ENCODE peak calls at places on chromosomes 12 and 14, in ten cellular contexts. S is tibial artery, L is SK-N-SH, B is H1, W is IMR-90, C is colonic mucosa, J is neural progenitor cell, T is cardiac muscle cell, Z is stomach, A is ovary. U is an unnamed sample. For H3K4me1 and H3K27me3, the result is how much of the 10 kb centered on the place peaks cover.

GRCh38 chr14:88895116-88895515 is 70.7 kb downstream of the TTC8 start:
- DNase-seq in C (no peak), L (no peak), S (no peak), A (no peak), J (no peak), T (peak), W (peak), Z (no peak), B (no peak), U (no peak)

GRCh38 chr14:24364841-24365240 is 3.1 kb upstream of the NFATC4 start:
- DNase-seq in Z (no peak), A (no peak), T (no peak), W (no peak), J (no peak), B (no peak), C (no peak), S (no peak), L (no peak), U (no peak)

GRCh38 chr12:98446060-98446459 is 69.3 kb upstream of the TMPO start:
- DNase-seq in W (no peak), J (no peak), B (no peak), L (no peak), S (no peak), T (no peak), A (no peak), Z (no peak), C (no peak), U (no peak)

GRCh38 chr12:2283910-2284309 is 231.1 kb downstream of the CACNA1C start:
- DNase-seq in J (no peak), C (no peak), A (no peak), T (peak), B (no peak), L (no peak), S (peak), W (peak), Z (no peak), U (no peak)

GRCh38 chr14:55704654-55705053 is 124.6 kb downstream of the KTN1 start:
- DNase-seq in B (no peak), C (no peak), T (no peak), J (no peak), S (no peak), L (no peak), A (no peak), Z (no peak), W (no peak), U (no peak)

GRCh38 chr12:129483494-129483893 is 420.3 kb downstream of the TMEM132D start:
- DNase-seq in J (no peak), W (no peak), B (no peak), L (no peak), S (no peak), C (no peak), A (no peak), Z (no peak), T (no peak), U (no peak)

GRCh38 chr12:2461046-2461445 is 333.7 kb upstream of the FKBP4 start:
- DNase-seq in W (no peak), B (no peak), L (no peak), C (no peak), Z (no peak), T (no peak), S (no peak), J (no peak), A (no peak), U (no peak)

GRCh38 chr12:70837026-70837425 is 83.5 kb downstream of the PTPRR start:
- DNase-seq in C (no peak), B (no peak), A (no peak), J (no peak), Z (no peak), W (no peak), T (no peak), S (no peak), L (no peak), U (no peak)

GRCh38 chr12:20264608-20265114 is 103.7 kb upstream of the PDE3A start:
- DNase-seq in C (no peak), J (peak), A (no peak), T (no peak), L (no peak), Z (no peak), S (no peak), B (peak), W (peak), U (no peak)

GRCh38 chr12:40907115-40907521 is 214.9 kb downstream of the CNTN1 start:
- DNase-seq in A (no peak), L (no peak), S (no peak), W (peak), Z (no peak), T (no peak), J (no peak), C (no peak), B (no peak), U (no peak)

GRCh38 chr14:105492051-105492965 is 1.3 kb downstream of the TEDC1 start:
- DNase-seq in A (peak), W (no peak), Z (no peak), J (no peak), C (no peak), S (peak), B (no peak), L (no peak), T (no peak), U (peak)

GRCh38 chr14:51691176-51691575 is 39.5 kb downstream of the FRMD6 start:
- DNase-seq in S (no peak), W (peak), B (no peak), L (no peak), J (no peak), C (no peak), Z (no peak), T (no peak), A (no peak), U (no peak)

GRCh38 chr12:42589465-42590323 is at the start of gene PRICKLE1:
- DNase-seq in W (peak), S (no peak), J (peak), A (peak), Z (peak), T (peak), L (peak), C (no peak), B (peak), U (peak)

GRCh38 chr12:17478908-17479673 is 610.9 kb downstream of the RERGL start:
- DNase-seq in Z (no peak), B (no peak), T (no peak), C (no peak), A (no peak), J (no peak), S (no peak), W (no peak), L (no peak), U (no peak)

GRCh38 chr12:20599757-20600156 is 95.4 kb upstream of the SLCO1C1 start:
- DNase-seq in C (no peak), J (no peak), A (no peak), W (no peak), Z (no peak), T (no peak), L (no peak), S (no peak), B (no peak), U (no peak)

GRCh38 chr14:105702275-105702817 is 176.0 kb downstream of the TMEM121 start:
- DNase-seq in S (no peak), L (no peak), J (no peak), C (no peak), T (no peak), Z (no peak), W (no peak), A (no peak), B (no peak), U (no peak)

GRCh38 chr14:42110167-42110566 is 503.5 kb downstream of the LRFN5 start:
- DNase-seq in B (no peak), A (no peak), C (no peak), S (no peak), J (peak), W (peak), Z (no peak), L (peak), T (peak), U (no peak)

GRCh38 chr12:88235183-88235833 is 93.2 kb downstream of the TMTC3 start:
- DNase-seq in C (no peak), L (no peak), S (no peak), B (no peak), T (no peak), Z (no peak), J (no peak), W (no peak), A (no peak), U (no peak)

GRCh38 chr14:25833341-25834121 is 764.3 kb downstream of the NOVA1 start:
- DNase-seq in C (peak), W (no peak), Z (peak), A (no peak), B (peak), L (peak), T (peak), S (no peak), J (peak), U (no peak)

GRCh38 chr14:43894534-43894933 is 612.5 kb downstream of the FSCB start:
- DNase-seq in J (peak), B (no peak), W (peak), S (no peak), C (no peak), Z (no peak), T (peak), A (no peak), L (peak), U (no peak)

GRCh38 chr12:11801643-11802042 is 152.2 kb downstream of the ETV6 start:
- DNase-seq in L (no peak), C (no peak), J (no peak), A (no peak), B (no peak), Z (no peak), S (no peak), W (no peak), T (no peak), U (no peak)
- H3K4me1 ChIP-seq in L (under half), C (under half), J (under half), A (under half), B (under half), Z (half or more), S (under half), W (under half), T (under half), U (under half)

DNA sequence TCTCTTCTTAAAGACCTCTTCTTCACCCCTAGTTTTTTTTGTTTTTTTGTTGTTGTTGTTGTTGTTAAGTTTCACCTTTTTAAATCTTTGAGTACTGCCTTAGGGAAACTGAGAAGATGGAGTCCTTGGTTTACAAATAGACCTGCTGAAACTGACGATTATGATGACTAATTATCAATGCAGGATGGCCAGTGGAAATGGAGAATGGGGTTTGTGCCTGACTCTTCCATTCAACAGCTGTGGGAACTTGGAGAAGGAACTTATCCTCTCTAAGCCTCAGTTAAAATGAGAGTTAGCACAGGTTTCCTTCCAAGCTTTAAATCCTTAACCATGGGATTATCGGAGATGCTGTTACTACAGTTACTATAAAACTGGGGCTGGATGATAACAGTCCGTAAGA is 66.7 kb upstream of the PNMA1 start:
- DNase-seq in Z (no peak), S (no peak), A (no peak), L (no peak), B (no peak), W (no peak), T (no peak), C (no peak), J (no peak), U (no peak)
- H3K4me3 ChIP-seq in Z (no peak), S (no peak), A (no peak), L (no peak), B (no peak), W (no peak), T (no peak), C (no peak), J (no peak), U (no peak)

DNA sequence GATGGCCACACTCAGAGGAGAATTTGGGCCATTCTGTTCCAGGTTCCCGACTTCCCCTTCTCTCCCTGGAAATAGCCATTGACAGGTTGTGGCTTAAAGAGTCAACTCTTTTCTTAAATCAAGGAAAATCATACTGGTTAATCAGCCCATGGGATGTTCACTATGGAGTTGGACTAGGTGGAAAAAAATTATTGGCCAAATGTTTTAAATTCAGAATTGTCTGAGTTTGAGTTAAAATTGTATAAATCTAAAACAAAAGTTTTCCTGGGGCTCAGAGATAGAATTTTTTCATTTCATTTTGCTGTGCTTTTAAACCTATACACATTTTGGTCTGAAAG is 6.5 kb downstream of the ESRRB start:
- DNase-seq in S (no peak), A (no peak), C (no peak), B (no peak), L (no peak), T (no peak), Z (no peak), J (no peak), W (no peak), U (no peak)
- H3K27me3 ChIP-seq in S (half or more), A (under half), C (under half), B (under half), L (half or more), T (half or more), Z (under half), J (half or more), W (half or more), U (half or more)

GRCh38 chr12:11719678-11720099 is 70.2 kb downstream of the ETV6 start:
- DNase-seq in C (no peak), L (peak), T (peak), S (peak), Z (no peak), W (peak), J (no peak), A (no peak), B (no peak), U (peak)

GRCh38 chr12:11717533-11717961 is 68.1 kb downstream of the ETV6 start:
- DNase-seq in B (no peak), S (no peak), A (no peak), T (no peak), W (peak), C (no peak), L (no peak), Z (no peak), J (no peak), U (no peak)

GRCh38 chr12:11718768-11719253 is 69.3 kb downstream of the ETV6 start:
- DNase-seq in J (peak), C (no peak), L (peak), T (no peak), S (no peak), Z (no peak), B (no peak), A (no peak), W (peak), U (no peak)

GRCh38 chr12:11716794-11717532 is 67.5 kb downstream of the ETV6 start:
- DNase-seq in Z (no peak), W (peak), C (no peak), T (no peak), J (no peak), S (no peak), B (no peak), L (peak), A (no peak), U (no peak)

GRCh38 chr12:11718105-11718504 is 68.6 kb downstream of the ETV6 start:
- DNase-seq in B (no peak), S (no peak), L (no peak), J (no peak), C (peak), Z (no peak), T (no peak), A (no peak), W (no peak), U (no peak)
- H3K4me1 ChIP-seq in B (under half), S (half or more), L (under half), J (under half), C (under half), Z (half or more), T (under half), A (under half), W (under half), U (half or more)

GRCh38 chr14:34713122-34713680 is 1.2 kb downstream of the CFL2 start:
- DNase-seq in T (no peak), L (no peak), A (no peak), W (no peak), Z (no peak), B (no peak), C (no peak), S (no peak), J (no peak), U (no peak)
- H3K4me3 ChIP-seq in T (peak), L (peak), A (peak), W (peak), Z (peak), B (peak), C (peak), S (peak), J (peak), U (peak)

GRCh38 chr12:109612975-109613502 is 39.4 kb downstream of the MVK start:
- DNase-seq in S (no peak), W (peak), L (no peak), A (no peak), J (no peak), C (no peak), Z (no peak), T (peak), B (no peak), U (no peak)

GRCh38 chr12:109613611-109614455 is 40.2 kb downstream of the MVK start:
- DNase-seq in W (no peak), A (no peak), J (peak), L (no peak), Z (no peak), T (no peak), B (no peak), S (no peak), C (no peak), U (no peak)

GRCh38 chr12:109611223-109611622 is 37.6 kb downstream of the MVK start:
- DNase-seq in L (peak), S (no peak), T (no peak), J (no peak), B (no peak), A (no peak), C (no peak), Z (no peak), W (no peak), U (no peak)

GRCh38 chr12:109610523-109610922 is 36.9 kb downstream of the MVK start:
- DNase-seq in B (no peak), W (no peak), Z (no peak), A (no peak), S (no peak), C (no peak), J (no peak), T (no peak), L (no peak), U (no peak)

GRCh38 chr12:109612003-109612402 is 38.4 kb downstream of the MVK start:
- DNase-seq in W (no peak), T (no peak), L (no peak), Z (no peak), B (no peak), S (no peak), A (no peak), J (no peak), C (no peak), U (no peak)
- H3K27me3 ChIP-seq in W (half or more), T (under half), L (under half), Z (under half), B (under half), S (half or more), A (under half), J (under half), C (under half), U (under half)

GRCh38 chr12:94150483-94151225 is 2.3 kb downstream of the PLXNC1 start:
- DNase-seq in J (peak), A (peak), W (no peak), S (no peak), C (peak), Z (peak), B (no peak), L (peak), T (peak), U (peak)
- H3K4me1 ChIP-seq in J (under half), A (under half), W (under half), S (under half), C (under half), Z (half or more), B (under half), L (under half), T (under half), U (half or more)

GRCh38 chr12:29638528-29638927 is 141.0 kb upstream of the OVCH1 start:
- DNase-seq in A (no peak), S (no peak), Z (no peak), T (peak), C (no peak), J (no peak), W (no peak), B (no peak), L (no peak), U (no peak)

GRCh38 chr12:29644536-29645162 is 139.1 kb downstream of the TMTC1 start:
- DNase-seq in Z (no peak), L (no peak), J (no peak), T (no peak), C (no peak), A (no peak), S (no peak), W (no peak), B (no peak), U (no peak)

GRCh38 chr12:29640589-29641345 is 143.0 kb downstream of the TMTC1 start:
- DNase-seq in B (no peak), W (peak), L (no peak), T (peak), C (no peak), S (no peak), A (peak), J (peak), Z (no peak), U (no peak)

GRCh38 chr12:29634057-29634456 is 136.6 kb upstream of the OVCH1 start:
- DNase-seq in C (no peak), Z (no peak), W (peak), S (no peak), A (no peak), B (no peak), L (no peak), J (no peak), T (peak), U (no peak)

GRCh38 chr12:29639893-29640495 is 142.5 kb upstream of the OVCH1 start:
- DNase-seq in B (no peak), A (no peak), L (no peak), S (no peak), J (no peak), Z (no peak), C (no peak), W (no peak), T (peak), U (no peak)
- H3K4me3 ChIP-seq in B (no peak), A (no peak), L (no peak), S (no peak), J (no peak), Z (no peak), C (no peak), W (no peak), T (no peak), U (no peak)

GRCh38 chr14:91392623-91393303 is 24.9 kb downstream of the CCDC88C start:
- DNase-seq in S (no peak), L (no peak), B (no peak), T (no peak), J (no peak), C (no peak), W (no peak), A (no peak), Z (no peak), U (peak)

GRCh38 chr14:91387996-91388395 is 29.6 kb downstream of the CCDC88C start:
- DNase-seq in Z (no peak), L (no peak), B (peak), S (no peak), J (no peak), A (no peak), T (no peak), C (no peak), W (no peak), U (no peak)

GRCh38 chr14:91388551-91388975 is 29.1 kb downstream of the CCDC88C start:
- DNase-seq in A (no peak), J (no peak), L (no peak), C (no peak), Z (no peak), T (no peak), W (peak), B (no peak), S (no peak), U (no peak)

GRCh38 chr14:91389173-91389572 is 28.4 kb downstream of the CCDC88C start:
- DNase-seq in A (no peak), J (no peak), L (no peak), T (no peak), W (no peak), S (no peak), C (no peak), B (no peak), Z (no peak), U (no peak)

GRCh38 chr14:91390165-91390778 is 27.3 kb downstream of the CCDC88C start:
- DNase-seq in C (no peak), J (no peak), W (no peak), Z (no peak), A (no peak), S (no peak), L (no peak), B (no peak), T (no peak), U (no peak)
- H3K27me3 ChIP-seq in C (under half), J (under half), W (under half), Z (under half), A (under half), S (under half), L (under half), B (under half), T (under half), U (under half)

DNA sequence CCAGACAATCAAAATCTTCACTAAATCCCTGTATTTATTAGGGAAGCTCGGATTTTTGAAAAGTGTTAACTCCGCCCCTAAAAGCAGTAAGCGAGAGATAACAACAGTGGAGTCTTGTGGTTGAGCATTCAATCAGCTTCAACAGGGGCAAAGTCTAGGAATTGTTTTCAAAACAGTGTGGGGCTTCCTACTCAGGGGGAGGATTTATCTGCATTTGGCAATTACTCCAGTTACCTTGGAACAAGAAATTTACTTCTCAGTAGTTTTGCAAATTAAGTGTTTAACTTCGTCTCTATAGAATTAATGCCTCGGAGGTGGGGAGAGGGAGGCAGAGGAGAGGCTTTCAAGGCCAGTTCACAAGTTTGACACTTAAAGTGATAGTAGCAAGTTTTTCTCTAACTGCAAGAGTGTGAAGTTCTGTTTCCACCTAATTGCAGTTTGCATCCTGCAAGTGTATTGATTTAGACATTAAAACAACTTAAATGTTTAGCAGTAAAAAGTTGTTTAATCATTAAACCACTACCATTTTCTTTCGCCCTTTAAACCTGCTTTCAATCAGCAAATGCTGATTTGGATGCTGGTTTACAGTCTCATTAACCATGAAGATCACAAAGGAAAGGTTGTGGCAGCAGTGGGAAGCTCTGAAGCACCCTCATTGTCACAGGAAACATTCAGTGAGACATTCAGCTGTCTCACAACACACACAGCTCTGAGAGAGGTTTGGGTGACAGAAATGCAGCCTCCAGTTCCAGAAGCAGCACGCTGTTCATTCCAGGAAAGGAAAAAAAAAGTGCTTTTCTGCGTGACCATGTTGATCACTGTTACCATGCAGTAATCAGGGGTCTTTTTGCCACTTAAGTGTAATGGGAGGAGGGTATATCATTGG is 102.1 kb downstream of the HMGA2 start:
- DNase-seq in W (no peak), S (no peak), L (no peak), B (no peak), C (peak), A (no peak), J (peak), Z (no peak), T (no peak), U (no peak)
- H3K4me1 ChIP-seq in W (under half), S (under half), L (half or more), B (under half), C (under half), A (under half), J (under half), Z (under half), T (under half), U (under half)